ENCODE peak calls at places on chromosomes 11 and 22, in seven cellular contexts. J, O, H, G, V, Z and D are unnamed samples.
A peak's percentile ranks its signal among the peaks of the same experiment; 100 is the strongest.

GRCh38 chr11:116865696-116866095 is 28.3 kb upstream of the APOA1 start:
- DNase-seq in J (peak; percentile 84), O (no peak), H (no peak), G (peak; percentile 89), V (peak; percentile 52), Z (no peak), D (no peak)

GRCh38 chr11:67286621-67287333 is 2.3 kb upstream of the ANKRD13D start:
- DNase-seq in J (no peak), O (no peak), H (no peak), G (no peak), V (no peak), Z (no peak), D (no peak)

GRCh38 chr22:23566716-23567475 is 13.2 kb downstream of the IGLL1 start:
- DNase-seq in J (no peak), O (no peak), H (no peak), G (no peak), V (no peak), Z (no peak), D (peak; percentile 12)

GRCh38 chr11:44536779-44537516 is 28.5 kb upstream of the CD82 start:
- DNase-seq in J (no peak), O (no peak), H (no peak), G (no peak), V (no peak), Z (no peak), D (no peak)

GRCh38 chr22:26681395-26681821 is 24.0 kb downstream of the MIAT start:
- DNase-seq in J (peak; percentile 39), O (no peak), H (no peak), G (no peak), V (peak; percentile 74), Z (no peak), D (no peak)

GRCh38 chr11:119029340-119030028 is 1.2 kb downstream of the SLC37A4 start:
- DNase-seq in J (no peak), O (no peak), H (no peak), G (no peak), V (no peak), Z (no peak), D (peak; percentile 40)

GRCh38 chr11:47186937-47187681 is 875 bp upstream of the PACSIN3 start:
- DNase-seq in J (peak; percentile 84), O (no peak), H (no peak), G (no peak), V (peak; percentile 35), Z (peak; percentile 38), D (peak; percentile 55)

GRCh38 chr11:74220376-74220775 is 49.3 kb downstream of the PPME1 start:
- DNase-seq in J (no peak), O (no peak), H (no peak), G (no peak), V (no peak), Z (no peak), D (no peak)

GRCh38 chr11:69449320-69450063 is 32.0 kb upstream of the LINC01488 start:
- DNase-seq in J (peak; percentile 91), O (no peak), H (no peak), G (no peak), V (peak; percentile 24), Z (no peak), D (no peak)

GRCh38 chr11:66247295-66247694 is 21.1 kb upstream of the RAB1B start:
- DNase-seq in J (no peak), O (no peak), H (no peak), G (no peak), V (no peak), Z (no peak), D (no peak)

GRCh38 chr11:71331631-71332030 is 79.3 kb upstream of the SHANK2 start:
- DNase-seq in J (no peak), O (no peak), H (no peak), G (no peak), V (no peak), Z (no peak), D (no peak)

GRCh38 chr22:26942301-26942927 is 285.0 kb downstream of the MIAT start:
- DNase-seq in J (no peak), O (no peak), H (no peak), G (peak; percentile 0), V (no peak), Z (no peak), D (no peak)

GRCh38 chr11:93329936-93330445 is 551 bp upstream of the DEUP1 start:
- DNase-seq in J (peak; percentile 6), O (no peak), H (no peak), G (no peak), V (peak; percentile 10), Z (no peak), D (no peak)

GRCh38 chr11:128467610-128468041 is 119.7 kb downstream of the ETS1 start:
- DNase-seq in J (peak; percentile 97), O (peak; percentile 91), H (peak; percentile 86), G (peak; percentile 92), V (peak; percentile 98), Z (no peak), D (no peak)

GRCh38 chr11:65640483-65641207 is 2.7 kb downstream of the SIPA1 start:
- DNase-seq in J (no peak), O (no peak), H (no peak), G (no peak), V (no peak), Z (peak; percentile 62), D (no peak)

GRCh38 chr11:2737226-2737590 is 37.4 kb upstream of the KCNQ1OT1 start:
- DNase-seq in J (peak; percentile 32), O (no peak), H (no peak), G (no peak), V (no peak), Z (no peak), D (no peak)

GRCh38 chr11:66011239-66011784 is 496 bp upstream of the CST6 start:
- DNase-seq in J (peak; percentile 41), O (no peak), H (peak; percentile 91), G (no peak), V (peak; percentile 40), Z (no peak), D (no peak)

GRCh38 chr11:12827369-12827768 is 153.1 kb downstream of the TEAD1 start:
- DNase-seq in J (no peak), O (no peak), H (no peak), G (no peak), V (no peak), Z (no peak), D (no peak)

GRCh38 chr11:123384116-123384515 is 46.0 kb upstream of the GRAMD1B start:
- DNase-seq in J (no peak), O (no peak), H (no peak), G (no peak), V (no peak), Z (no peak), D (no peak)

GRCh38 chr11:120424970-120425332 is 86.6 kb upstream of the GRIK4 start:
- DNase-seq in J (no peak), O (no peak), H (no peak), G (no peak), V (no peak), Z (no peak), D (peak; percentile 27)

GRCh38 chr11:85379066-85379465 is 248.1 kb downstream of the DLG2 start:
- DNase-seq in J (no peak), O (no peak), H (no peak), G (no peak), V (no peak), Z (no peak), D (no peak)

GRCh38 chr11:30987819-30988218 is 381.7 kb downstream of the DCDC1 start:
- DNase-seq in J (no peak), O (no peak), H (no peak), G (no peak), V (no peak), Z (no peak), D (no peak)

GRCh38 chr11:92152245-92152644 is 72.4 kb upstream of the FAT3 start:
- DNase-seq in J (no peak), O (no peak), H (no peak), G (no peak), V (no peak), Z (no peak), D (no peak)

GRCh38 chr11:92154611-92155010 is 70.0 kb upstream of the FAT3 start:
- DNase-seq in J (no peak), O (no peak), H (no peak), G (no peak), V (no peak), Z (no peak), D (no peak)

GRCh38 chr11:92153542-92153941 is 71.1 kb upstream of the FAT3 start:
- DNase-seq in J (no peak), O (no peak), H (no peak), G (no peak), V (no peak), Z (no peak), D (no peak)

GRCh38 chr11:92149996-92150395 is 74.6 kb upstream of the FAT3 start:
- DNase-seq in J (no peak), O (no peak), H (no peak), G (no peak), V (peak; percentile 9), Z (no peak), D (no peak)
- TF ChIP-seq CTCF in J (no peak), O (no peak), H (no peak), G (peak; percentile 14), V (no peak), Z (no peak), D (no peak)

GRCh38 chr22:45163417-45164216 is at the start of gene NUP50:
- DNase-seq in J (peak; percentile 99), O (peak; percentile 98), H (peak; percentile 93), G (peak; percentile 75), V (peak; percentile 98), Z (peak; percentile 96), D (peak; percentile 100)
- TF ChIP-seq CTCF in J (no peak), O (no peak), H (no peak), G (peak; percentile 3), V (no peak), Z (no peak), D (peak; percentile 22)

GRCh38 chr22:36481393-36482168 is at the start of gene TXN2:
- DNase-seq in J (peak; percentile 98), O (peak; percentile 99), H (peak; percentile 89), G (no peak), V (peak; percentile 98), Z (peak; percentile 97), D (peak; percentile 97)

GRCh38 chr22:36480941-36481392 is 473 bp downstream of the TXN2 start:
- DNase-seq in J (no peak), O (no peak), H (no peak), G (no peak), V (no peak), Z (no peak), D (no peak)

DNA sequence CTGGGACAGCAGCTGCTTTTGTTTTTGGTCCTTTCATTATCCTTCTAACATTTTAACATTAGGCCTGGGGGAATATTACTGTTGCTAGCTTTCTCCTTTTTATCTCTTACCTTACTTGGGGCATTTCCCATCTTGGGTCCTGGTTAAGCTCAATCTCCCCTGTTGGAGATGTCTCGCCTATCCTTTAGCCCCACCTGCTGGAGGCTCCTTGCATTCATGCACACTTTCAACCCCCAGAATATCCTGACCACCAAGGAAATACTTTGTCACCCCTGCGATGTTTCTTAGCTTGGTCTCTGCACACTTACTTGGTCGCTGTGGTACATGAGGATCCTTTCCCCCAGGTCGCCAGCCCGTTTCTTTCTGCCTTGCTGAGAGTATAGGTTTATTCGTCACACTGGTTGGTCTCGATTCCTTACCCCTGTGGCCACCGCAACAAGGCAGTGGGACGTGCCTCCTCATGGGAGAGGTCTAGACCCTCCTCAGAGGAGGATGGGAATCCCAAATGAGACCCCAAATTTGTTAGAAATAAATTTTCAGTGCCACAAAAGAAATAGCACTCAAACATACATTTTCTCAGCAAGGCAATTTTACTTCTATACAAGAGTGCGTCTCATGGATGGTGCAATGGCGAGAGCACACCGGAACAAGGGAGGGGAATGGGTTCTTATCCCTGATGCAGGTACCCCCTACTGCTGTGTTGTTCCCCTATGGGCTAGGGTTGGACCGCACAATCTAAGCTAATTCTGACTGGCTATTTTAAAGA is 5.4 kb upstream of the TXN2 start:
- DNase-seq in J (peak; percentile 73), O (no peak), H (no peak), G (no peak), V (peak; percentile 50), Z (peak; percentile 70), D (no peak)
- TF ChIP-seq CTCF in J (peak; percentile 61), O (peak; percentile 83), H (peak; percentile 42), G (peak; percentile 82), V (peak; percentile 74), Z (peak; percentile 62), D (peak; percentile 17)

GRCh38 chr11:11478687-11479086 is 125.6 kb upstream of the CSNK2A3 start:
- DNase-seq in J (no peak), O (no peak), H (no peak), G (no peak), V (no peak), Z (no peak), D (no peak)
- TF ChIP-seq CTCF in J (no peak), O (no peak), H (no peak), G (no peak), V (peak; percentile 5), Z (no peak), D (no peak)